ENCODE peak calls at places on chromosomes 16 and 17, in four cellular contexts. K is T-helper 2 cell, Z is AG09309, V is D341Med. J is an unnamed sample.

GRCh38 chr16:54506691-54507090 is 220.1 kb upstream of the IRX3 start:
- DNase-seq in K (no peak), Z (no peak), V (peak), J (peak)

GRCh38 chr16:86899757-86900156 is 321.4 kb downstream of the FOXL1 start:
- DNase-seq in K (no peak), Z (no peak), V (no peak), J (no peak)

GRCh38 chr16:78563905-78564304 is 464.5 kb downstream of the WWOX start:
- DNase-seq in K (no peak), Z (no peak), V (no peak), J (no peak)

GRCh38 chr16:81237282-81237681 is 1.2 kb upstream of the BCO1 start:
- DNase-seq in K (no peak), Z (no peak), V (peak), J (no peak)

GRCh38 chr16:71767060-71767900 is 41.4 kb downstream of the AP1G1 start:
- DNase-seq in K (peak), Z (no peak), V (no peak), J (no peak)

GRCh38 chr17:82198092-82198491 is 14.6 kb downstream of the CCDC57 start:
- DNase-seq in K (peak), Z (no peak), V (no peak), J (no peak)

GRCh38 chr16:1631931-1632637 is 19.9 kb downstream of the CRAMP1 start:
- DNase-seq in K (no peak), Z (no peak), V (no peak), J (no peak)

GRCh38 chr17:40122466-40122943 is 734 bp downstream of the MSL1 start:
- DNase-seq in K (peak), Z (no peak), V (peak), J (peak)

GRCh38 chr16:86277236-86277635 is 233.1 kb upstream of the FOXF1 start:
- DNase-seq in K (no peak), Z (no peak), V (no peak), J (no peak)

GRCh38 chr16:85462405-85463227 is 150.5 kb upstream of the GSE1 start:
- DNase-seq in K (no peak), Z (no peak), V (peak), J (peak)

GRCh38 chr17:82244413-82245140 is 15.7 kb downstream of the SLC16A3 start:
- DNase-seq in K (no peak), Z (no peak), V (peak), J (no peak)

GRCh38 chr16:26721290-26721689 is 345.4 kb upstream of the C16orf82 start:
- DNase-seq in K (no peak), Z (no peak), V (no peak), J (no peak)

GRCh38 chr17:325270-325976 is 27.2 kb downstream of the RPH3AL start:
- DNase-seq in K (no peak), Z (no peak), V (no peak), J (no peak)

GRCh38 chr16:84548971-84549844 is 44.7 kb upstream of the MEAK7 start:
- DNase-seq in K (peak), Z (no peak), V (no peak), J (no peak)

GRCh38 chr17:15463363-15463762 is 4.1 kb downstream of the CDRT4 start:
- DNase-seq in K (no peak), Z (peak), V (no peak), J (no peak)

GRCh38 chr17:69103557-69104233 is 38.0 kb downstream of the ABCA6 start:
- DNase-seq in K (no peak), Z (no peak), V (no peak), J (no peak)

GRCh38 chr16:75265911-75266701 is 14.7 kb upstream of the BCAR1 start:
- DNase-seq in K (no peak), Z (no peak), V (peak), J (peak)

GRCh38 chr17:82106697-82107305 is 8.8 kb upstream of the FASN start:
- DNase-seq in K (no peak), Z (no peak), V (no peak), J (peak)

GRCh38 chr16:11084484-11085024 is 140.2 kb downstream of the CLEC16A start:
- DNase-seq in K (no peak), Z (peak), V (no peak), J (no peak)

GRCh38 chr17:82595893-82596292 is 52.4 kb downstream of the WDR45B start:
- DNase-seq in K (no peak), Z (no peak), V (no peak), J (no peak)